ENCODE peak calls at places on chromosomes 11 and 22, in seven cellular contexts. One of them, this sample, is unnamed. For H3K4me1, the result is how much of the 10 kb centered on the place peaks cover.

GRCh38 chr22:49983148-49984042 is 22.8 kb downstream of the PIM3 start:
- DNase-seq in mesenchymal stem cell: no peak
- DNase-seq in mesendoderm: peak
- DNase-seq in IMR-90: no peak
- DNase-seq in neuronal stem cell: no peak
- DNase-seq in H9: peak
- DNase-seq in H1: peak
- DNase-seq in this sample: no peak

GRCh38 chr11:19162946-19163345 is 38.8 kb downstream of the CSRP3 start:
- DNase-seq in mesenchymal stem cell: no peak
- DNase-seq in mesendoderm: no peak
- DNase-seq in IMR-90: no peak
- DNase-seq in neuronal stem cell: no peak
- DNase-seq in H9: no peak
- DNase-seq in H1: no peak
- DNase-seq in this sample: no peak

GRCh38 chr22:39311592-39312400 is 7.6 kb downstream of the RPL3 start:
- DNase-seq in mesenchymal stem cell: no peak
- DNase-seq in mesendoderm: peak
- DNase-seq in IMR-90: no peak
- DNase-seq in neuronal stem cell: no peak
- DNase-seq in H9: peak
- DNase-seq in H1: peak
- DNase-seq in this sample: no peak

GRCh38 chr11:61446211-61446651 is 16.3 kb downstream of the SDHAF2 start:
- DNase-seq in mesenchymal stem cell: peak
- DNase-seq in mesendoderm: peak
- DNase-seq in IMR-90: peak
- DNase-seq in neuronal stem cell: peak
- DNase-seq in H9: peak
- DNase-seq in H1: peak
- DNase-seq in this sample: peak

GRCh38 chr11:123736769-123737168 is 4.7 kb downstream of the ZNF202 start:
- DNase-seq in mesenchymal stem cell: no peak
- DNase-seq in mesendoderm: no peak
- DNase-seq in IMR-90: no peak
- DNase-seq in neuronal stem cell: no peak
- DNase-seq in H9: no peak
- DNase-seq in H1: no peak
- DNase-seq in this sample: no peak

GRCh38 chr11:12261551-12261950 is 115.8 kb upstream of the PARVA start:
- DNase-seq in mesenchymal stem cell: no peak
- DNase-seq in mesendoderm: no peak
- DNase-seq in IMR-90: no peak
- DNase-seq in neuronal stem cell: no peak
- DNase-seq in H9: no peak
- DNase-seq in H1: no peak
- DNase-seq in this sample: no peak

GRCh38 chr11:34823197-34823596 is 93.0 kb downstream of the APIP start:
- DNase-seq in mesenchymal stem cell: no peak
- DNase-seq in mesendoderm: no peak
- DNase-seq in IMR-90: no peak
- DNase-seq in neuronal stem cell: no peak
- DNase-seq in H9: no peak
- DNase-seq in H1: no peak
- DNase-seq in this sample: no peak

GRCh38 chr11:123509737-123510578 is 79.9 kb downstream of the GRAMD1B start:
- DNase-seq in mesenchymal stem cell: peak
- DNase-seq in mesendoderm: peak
- DNase-seq in IMR-90: peak
- DNase-seq in neuronal stem cell: peak
- DNase-seq in H9: peak
- DNase-seq in H1: peak
- DNase-seq in this sample: no peak

GRCh38 chr11:106331163-106331562 is 253.7 kb downstream of the AASDHPPT start:
- DNase-seq in mesenchymal stem cell: peak
- DNase-seq in mesendoderm: no peak
- DNase-seq in IMR-90: no peak
- DNase-seq in neuronal stem cell: no peak
- DNase-seq in H9: no peak
- DNase-seq in H1: no peak
- DNase-seq in this sample: no peak

GRCh38 chr11:86805873-86806310 is 5.5 kb downstream of the PRSS23 start:
- DNase-seq in mesenchymal stem cell: no peak
- DNase-seq in mesendoderm: no peak
- DNase-seq in IMR-90: no peak
- DNase-seq in neuronal stem cell: no peak
- DNase-seq in H9: no peak
- DNase-seq in H1: no peak
- DNase-seq in this sample: no peak

GRCh38 chr11:60500276-60500935 is 7.8 kb downstream of the MS4A12 start:
- DNase-seq in mesenchymal stem cell: no peak
- DNase-seq in mesendoderm: peak
- DNase-seq in IMR-90: no peak
- DNase-seq in neuronal stem cell: no peak
- DNase-seq in H9: no peak
- DNase-seq in H1: no peak
- DNase-seq in this sample: no peak

GRCh38 chr11:86999859-87000753 is 37.6 kb upstream of the TMEM135 start:
- DNase-seq in mesenchymal stem cell: peak
- DNase-seq in mesendoderm: peak
- DNase-seq in IMR-90: peak
- DNase-seq in neuronal stem cell: no peak
- DNase-seq in H9: no peak
- DNase-seq in H1: no peak
- DNase-seq in this sample: peak

GRCh38 chr11:78832226-78832947 is 257.7 kb upstream of the NARS2 start:
- DNase-seq in mesenchymal stem cell: no peak
- DNase-seq in mesendoderm: no peak
- DNase-seq in IMR-90: no peak
- DNase-seq in neuronal stem cell: no peak
- DNase-seq in H9: no peak
- DNase-seq in H1: no peak
- DNase-seq in this sample: no peak

GRCh38 chr11:128525411-128526243 is 61.7 kb downstream of the ETS1 start:
- DNase-seq in mesenchymal stem cell: peak
- DNase-seq in mesendoderm: peak
- DNase-seq in IMR-90: peak
- DNase-seq in neuronal stem cell: no peak
- DNase-seq in H9: no peak
- DNase-seq in H1: no peak
- DNase-seq in this sample: no peak

GRCh38 chr11:8257003-8257664 is 6.5 kb downstream of the LMO1 start:
- DNase-seq in mesenchymal stem cell: no peak
- DNase-seq in mesendoderm: no peak
- DNase-seq in IMR-90: no peak
- DNase-seq in neuronal stem cell: no peak
- DNase-seq in H9: no peak
- DNase-seq in H1: peak
- DNase-seq in this sample: no peak

GRCh38 chr11:18239655-18240054 is 3.1 kb upstream of the SAA4 start:
- DNase-seq in mesenchymal stem cell: no peak
- DNase-seq in mesendoderm: no peak
- DNase-seq in IMR-90: no peak
- DNase-seq in neuronal stem cell: no peak
- DNase-seq in H9: no peak
- DNase-seq in H1: no peak
- DNase-seq in this sample: no peak

GRCh38 chr11:2674681-2675131 is 25.1 kb downstream of the KCNQ1OT1 start:
- DNase-seq in mesenchymal stem cell: no peak
- DNase-seq in mesendoderm: no peak
- DNase-seq in IMR-90: no peak
- DNase-seq in neuronal stem cell: no peak
- DNase-seq in H9: peak
- DNase-seq in H1: no peak
- DNase-seq in this sample: no peak

GRCh38 chr11:134413334-134414035 is 1.4 kb upstream of the B3GAT1 start:
- DNase-seq in mesenchymal stem cell: no peak
- DNase-seq in mesendoderm: peak
- DNase-seq in IMR-90: no peak
- DNase-seq in neuronal stem cell: no peak
- DNase-seq in H9: peak
- DNase-seq in H1: peak
- DNase-seq in this sample: no peak

GRCh38 chr11:28838741-28839140 is 730.6 kb downstream of the METTL15 start:
- DNase-seq in mesenchymal stem cell: no peak
- DNase-seq in mesendoderm: no peak
- DNase-seq in IMR-90: peak
- DNase-seq in neuronal stem cell: no peak
- DNase-seq in H9: no peak
- DNase-seq in H1: no peak
- DNase-seq in this sample: no peak

GRCh38 chr22:44383652-44384562 is 71.2 kb upstream of the SHISAL1 start:
- DNase-seq in mesenchymal stem cell: no peak
- DNase-seq in mesendoderm: no peak
- DNase-seq in IMR-90: no peak
- DNase-seq in neuronal stem cell: no peak
- DNase-seq in H9: no peak
- DNase-seq in H1: no peak
- DNase-seq in this sample: no peak

GRCh38 chr22:44384563-44384940 is 71.8 kb upstream of the SHISAL1 start:
- DNase-seq in mesenchymal stem cell: no peak
- DNase-seq in mesendoderm: no peak
- DNase-seq in IMR-90: no peak
- DNase-seq in neuronal stem cell: no peak
- DNase-seq in H9: no peak
- DNase-seq in H1: no peak
- DNase-seq in this sample: no peak

GRCh38 chr22:44381761-44382454 is 69.2 kb upstream of the SHISAL1 start:
- DNase-seq in mesenchymal stem cell: no peak
- DNase-seq in mesendoderm: no peak
- DNase-seq in IMR-90: no peak
- DNase-seq in neuronal stem cell: no peak
- DNase-seq in H9: no peak
- DNase-seq in H1: no peak
- DNase-seq in this sample: no peak

GRCh38 chr22:44382461-44383038 is 69.8 kb upstream of the SHISAL1 start:
- DNase-seq in mesenchymal stem cell: no peak
- DNase-seq in mesendoderm: no peak
- DNase-seq in IMR-90: no peak
- DNase-seq in neuronal stem cell: no peak
- DNase-seq in H9: no peak
- DNase-seq in H1: no peak
- DNase-seq in this sample: no peak

DNA sequence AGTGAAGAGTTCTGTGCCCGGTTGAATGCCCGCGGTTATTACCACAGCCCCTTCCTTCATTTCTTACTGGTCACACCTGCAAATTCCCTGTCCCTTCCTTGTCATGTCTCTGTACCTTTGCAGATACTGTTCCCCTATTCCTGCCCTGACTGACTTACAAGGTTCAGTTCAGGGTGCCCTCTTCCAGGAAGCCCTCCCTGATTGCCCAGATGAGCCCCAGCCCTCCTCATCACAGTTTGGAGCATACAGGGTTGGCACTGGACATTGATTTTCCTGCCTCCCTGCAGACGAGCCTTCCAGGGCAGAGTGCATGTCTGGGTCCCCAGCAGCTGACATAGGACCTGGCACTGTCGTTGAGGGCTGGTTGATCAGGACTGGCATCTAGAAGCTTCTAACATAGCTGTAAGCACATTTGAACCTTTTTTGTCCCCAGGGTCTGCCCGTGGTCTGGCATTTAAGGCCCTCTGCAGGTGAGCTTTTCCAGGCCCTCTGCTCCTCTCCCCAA is 70.4 kb upstream of the SHISAL1 start:
- DNase-seq in mesenchymal stem cell: no peak
- DNase-seq in mesendoderm: no peak
- DNase-seq in IMR-90: no peak
- DNase-seq in neuronal stem cell: no peak
- DNase-seq in H9: no peak
- DNase-seq in H1: no peak
- DNase-seq in this sample: no peak
- H3K4me1 ChIP-seq in mesenchymal stem cell: under half
- H3K4me1 ChIP-seq in mesendoderm: under half
- H3K4me1 ChIP-seq in IMR-90: under half
- H3K4me1 ChIP-seq in neuronal stem cell: under half
- H3K4me1 ChIP-seq in H9: under half
- H3K4me1 ChIP-seq in H1: under half
- H3K4me1 ChIP-seq in this sample: under half

GRCh38 chr11:118046051-118046963 is 30.6 kb upstream of the TMPRSS4 start:
- DNase-seq in mesenchymal stem cell: no peak
- DNase-seq in mesendoderm: no peak
- DNase-seq in IMR-90: no peak
- DNase-seq in neuronal stem cell: no peak
- DNase-seq in H9: no peak
- DNase-seq in H1: no peak
- DNase-seq in this sample: no peak
- H2AK5ac ChIP-seq in mesenchymal stem cell: no peak
- H2AK5ac ChIP-seq in mesendoderm: no peak
- H2AK5ac ChIP-seq in IMR-90: no peak
- H2AK5ac ChIP-seq in neuronal stem cell: no peak
- H2AK5ac ChIP-seq in H9: no peak
- H2AK5ac ChIP-seq in H1: no peak
- H2AK5ac ChIP-seq in this sample: no peak

DNA sequence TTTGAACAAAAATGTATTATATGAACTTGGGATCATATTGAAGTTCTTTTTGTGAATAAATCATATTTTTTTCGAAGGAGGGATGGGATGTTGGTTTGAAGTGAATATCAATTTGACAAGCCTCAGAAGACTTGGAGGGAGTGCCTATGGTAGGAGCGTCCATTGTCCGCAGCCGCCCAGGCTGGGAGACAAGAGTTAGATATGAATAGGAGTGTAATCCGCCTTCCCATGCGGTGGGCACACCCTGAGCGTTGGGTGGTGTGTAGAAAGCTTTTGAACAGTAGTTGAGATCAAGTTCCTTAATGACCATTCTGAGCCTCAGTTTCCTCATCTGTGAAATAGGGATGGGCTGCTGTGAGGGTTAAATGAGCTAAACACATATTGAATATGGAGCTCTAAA is 7.0 kb downstream of the CD82 start:
- DNase-seq in mesenchymal stem cell: no peak
- DNase-seq in mesendoderm: no peak
- DNase-seq in IMR-90: no peak
- DNase-seq in neuronal stem cell: no peak
- DNase-seq in H9: no peak
- DNase-seq in H1: no peak
- DNase-seq in this sample: no peak
- H3K4me1 ChIP-seq in mesenchymal stem cell: half or more
- H3K4me1 ChIP-seq in mesendoderm: under half
- H3K4me1 ChIP-seq in IMR-90: half or more
- H3K4me1 ChIP-seq in neuronal stem cell: under half
- H3K4me1 ChIP-seq in H9: under half
- H3K4me1 ChIP-seq in H1: under half
- H3K4me1 ChIP-seq in this sample: under half

GRCh38 chr11:66840317-66841091 is 2.7 kb upstream of the RCE1 start:
- DNase-seq in mesenchymal stem cell: peak
- DNase-seq in mesendoderm: no peak
- DNase-seq in IMR-90: no peak
- DNase-seq in neuronal stem cell: no peak
- DNase-seq in H9: no peak
- DNase-seq in H1: no peak
- DNase-seq in this sample: no peak
- H2AK5ac ChIP-seq in mesenchymal stem cell: no peak
- H2AK5ac ChIP-seq in mesendoderm: no peak
- H2AK5ac ChIP-seq in IMR-90: no peak
- H2AK5ac ChIP-seq in neuronal stem cell: no peak
- H2AK5ac ChIP-seq in H9: no peak
- H2AK5ac ChIP-seq in H1: no peak
- H2AK5ac ChIP-seq in this sample: no peak

This sample was measured in trophoblast cell.